ENCODE peak calls at places on chromosomes 16 and 17, in five cellular contexts. U is T-cell, P is neural progenitor cell, E is T-helper 17 cell, S is T-helper 1 cell. C is an unnamed sample.
A peak's percentile ranks its signal among the peaks of the same experiment; 100 is the strongest.

GRCh38 chr17:21077286-21077685 is 34.5 kb upstream of the USP22 start:
- DNase-seq in E (no peak), U (no peak), P (no peak), S (no peak), C (no peak)

GRCh38 chr16:628321-629061 is 2.3 kb upstream of the WFIKKN1 start:
- DNase-seq in U (no peak), P (no peak), S (no peak), E (no peak), C (no peak)

GRCh38 chr16:81446318-81447275 is 2.0 kb downstream of the CMIP start:
- DNase-seq in U (no peak), P (no peak), E (no peak), S (no peak), C (no peak)

GRCh38 chr17:3914319-3914685 is 2.0 kb downstream of the P2RX1 start:
- DNase-seq in U (no peak), S (no peak), E (no peak), P (no peak), C (no peak)

GRCh38 chr17:13787636-13788035 is 185.9 kb upstream of the HS3ST3A1 start:
- DNase-seq in P (no peak), E (no peak), U (no peak), S (no peak), C (no peak)

GRCh38 chr16:4090476-4090875 is 25.8 kb downstream of the ADCY9 start:
- DNase-seq in U (no peak), S (no peak), E (no peak), P (no peak), C (no peak)

GRCh38 chr17:48036693-48037035 is 933 bp downstream of the COPZ2 start:
- DNase-seq in U (no peak), E (no peak), S (no peak), P (no peak), C (no peak)

GRCh38 chr17:56798916-56799315 is 34.8 kb downstream of the C17orf67 start:
- DNase-seq in E (no peak), S (no peak), U (no peak), P (peak; percentile 63), C (no peak)

GRCh38 chr16:20904507-20905079 is 4.0 kb downstream of the LYRM1 start:
- DNase-seq in E (no peak), S (no peak), P (no peak), U (peak; percentile 9), C (no peak)

GRCh38 chr17:73271078-73271477 is 9.4 kb upstream of the CPSF4L start:
- DNase-seq in E (no peak), U (no peak), S (no peak), P (no peak), C (no peak)

GRCh38 chr17:45431531-45432404 is 902 bp downstream of the ARHGAP27 start:
- DNase-seq in U (peak; percentile 56), S (peak; percentile 64), P (peak; percentile 93), E (peak; percentile 51), C (peak; percentile 99)